ENCODE peak calls at places on chromosomes 7 and 10, in six cellular contexts. X, F, W, P, N and A are unnamed samples.

GRCh38 chr7:132836746-132837145 is 245.1 kb downstream of the CHCHD3 start:
- DNase-seq in W (no peak), N (no peak), X (no peak), F (no peak), P (no peak), A (no peak)

GRCh38 chr10:3412646-3413045 is 240.1 kb upstream of the PITRM1 start:
- DNase-seq in X (no peak), P (no peak), F (no peak), W (no peak), N (no peak), A (no peak)

GRCh38 chr10:132910186-132910880 is 32.0 kb downstream of the CFAP46 start:
- DNase-seq in F (no peak), P (no peak), W (no peak), X (no peak), N (no peak), A (no peak)

GRCh38 chr7:137245890-137246289 is 97.6 kb downstream of the PTN start:
- DNase-seq in F (no peak), W (no peak), P (no peak), N (no peak), X (no peak), A (no peak)

GRCh38 chr7:139709460-139709859 is 68.3 kb downstream of the HIPK2 start:
- DNase-seq in N (no peak), F (peak; percentile 13), P (no peak), W (no peak), X (no peak), A (no peak)

GRCh38 chr7:16318463-16318862 is 102.9 kb downstream of the CRPPA start:
- DNase-seq in F (no peak), W (no peak), N (no peak), P (no peak), X (no peak), A (no peak)

GRCh38 chr7:6589829-6590644 is at the start of gene INTS15:
- DNase-seq in W (peak; percentile 78), N (peak; percentile 90), F (peak; percentile 91), P (no peak), X (peak; percentile 86), A (no peak)

GRCh38 chr7:158176561-158177173 is 411.0 kb downstream of the PTPRN2 start:
- DNase-seq in F (no peak), P (no peak), W (no peak), N (no peak), X (no peak), A (no peak)

GRCh38 chr7:6382797-6383196 is 65.0 kb downstream of the DAGLB start:
- DNase-seq in W (no peak), F (no peak), X (no peak), N (peak; percentile 16), P (no peak), A (no peak)

GRCh38 chr10:921471-922414 is 9.8 kb downstream of the LARP4B start:
- DNase-seq in P (no peak), X (no peak), W (no peak), F (no peak), N (no peak), A (no peak)